ENCODE peak calls at places on chromosomes 3 and 15, in eight cellular contexts. K is activated B cell treated with CpG ODN at 0.5 μM for 24 hours, Z is fibroblast of pulmonary artery, Y is A549, E is Calu3, I is tibial artery, H is esophagus muscularis mucosa, D is AG04450. W is an unnamed sample.
A peak's percentile ranks its signal among the peaks of the same experiment; 100 is the strongest.

GRCh38 chr3:122942937-122943827 is 84.4 kb downstream of the SEMA5B start:
- DNase-seq in D (peak; percentile 11), E (peak; percentile 88), H (no peak), K (peak; percentile 38), Z (peak; percentile 60), Y (peak; percentile 94), I (peak; percentile 87), W (no peak)

GRCh38 chr3:148735597-148735996 is 37.9 kb downstream of the AGTR1 start:
- DNase-seq in Z (no peak), Y (no peak), I (no peak), H (no peak), D (no peak), K (no peak), E (no peak), W (no peak)

GRCh38 chr15:45729146-45729545 is 94.3 kb downstream of the SQOR start:
- DNase-seq in D (no peak), Y (no peak), E (no peak), H (no peak), K (no peak), I (no peak), Z (peak; percentile 11), W (no peak)

GRCh38 chr15:81921163-81921562 is 124.7 kb downstream of the MEX3B start:
- DNase-seq in D (no peak), Z (no peak), E (no peak), H (no peak), I (no peak), Y (no peak), K (no peak), W (no peak)

GRCh38 chr3:128307781-128308469 is 154.6 kb downstream of the EEFSEC start:
- DNase-seq in I (no peak), E (no peak), Y (no peak), Z (no peak), K (no peak), H (no peak), D (no peak), W (no peak)

GRCh38 chr3:150177673-150178378 is 207.1 kb upstream of the PFN2 start:
- DNase-seq in Y (peak; percentile 32), E (no peak), H (peak; percentile 66), I (no peak), D (peak; percentile 10), Z (peak; percentile 31), K (no peak), W (no peak)

GRCh38 chr3:197837282-197837681 is 46.2 kb downstream of the LRCH3 start:
- DNase-seq in Z (no peak), Y (no peak), I (no peak), E (no peak), H (no peak), K (no peak), D (no peak), W (no peak)

GRCh38 chr3:126109146-126109859 is 25.4 kb upstream of the SLC41A3 start:
- DNase-seq in E (no peak), D (no peak), I (peak; percentile 44), H (peak; percentile 87), K (no peak), Z (no peak), Y (no peak), W (no peak)

GRCh38 chr3:143697975-143698374 is 150.3 kb downstream of the SLC9A9 start:
- DNase-seq in I (no peak), K (no peak), D (no peak), H (no peak), Z (no peak), Y (no peak), E (no peak), W (no peak)

GRCh38 chr3:39142067-39142466 is 11.3 kb downstream of the CSRNP1 start:
- DNase-seq in H (no peak), D (no peak), Z (no peak), E (no peak), I (no peak), Y (no peak), K (no peak), W (no peak)

GRCh38 chr3:69385723-69386483 is at the start of gene FRMD4B:
- DNase-seq in I (peak; percentile 87), Y (peak; percentile 14), K (no peak), Z (peak; percentile 19), H (no peak), D (no peak), E (peak; percentile 81), W (no peak)

GRCh38 chr3:154132777-154133375 is 11.7 kb downstream of the ARHGEF26 start:
- DNase-seq in E (no peak), Y (no peak), D (no peak), Z (peak; percentile 31), H (peak; percentile 37), I (no peak), K (no peak), W (no peak)

GRCh38 chr3:64595253-64595694 is 92.5 kb downstream of the ADAMTS9 start:
- DNase-seq in Y (no peak), K (no peak), D (no peak), E (no peak), H (no peak), Z (peak; percentile 95), I (peak; percentile 85), W (no peak)

GRCh38 chr3:151912041-151912440 is 38.6 kb downstream of the SUCNR1 start:
- DNase-seq in H (no peak), D (no peak), K (no peak), E (no peak), I (no peak), Z (no peak), Y (no peak), W (no peak)

GRCh38 chr3:197029511-197030167 is at the start of gene MELTF:
- DNase-seq in K (peak; percentile 83), H (no peak), D (peak; percentile 21), E (peak; percentile 78), Y (peak; percentile 80), I (no peak), Z (peak; percentile 74), W (no peak)

GRCh38 chr3:147906275-147906674 is 497.1 kb downstream of the ZIC1 start:
- DNase-seq in Y (no peak), Z (no peak), K (no peak), E (no peak), H (no peak), I (no peak), D (no peak), W (no peak)

GRCh38 chr3:194884649-194885315 is 199.1 kb downstream of the FAM43A start:
- DNase-seq in D (no peak), Z (peak; percentile 72), I (no peak), E (no peak), H (peak; percentile 17), K (no peak), Y (no peak), W (no peak)

GRCh38 chr3:181363231-181363630 is 348.5 kb upstream of the SOX2 start:
- DNase-seq in D (no peak), K (no peak), I (no peak), Z (no peak), H (no peak), E (no peak), Y (no peak), W (no peak)

GRCh38 chr3:123390865-123391613 is 57.9 kb downstream of the ADCY5 start:
- DNase-seq in Y (no peak), D (no peak), E (no peak), I (no peak), K (no peak), Z (no peak), H (no peak), W (no peak)

GRCh38 chr3:38482951-38483350 is 13.2 kb upstream of the EXOG start:
- DNase-seq in I (no peak), D (no peak), Z (no peak), Y (no peak), H (no peak), E (no peak), K (no peak), W (no peak)

GRCh38 chr3:195461518-195462307 is 18.9 kb upstream of the ACAP2 start:
- DNase-seq in H (no peak), I (no peak), E (no peak), K (no peak), D (no peak), Y (no peak), Z (no peak), W (no peak)

GRCh38 chr15:64981812-64982431 is 7.8 kb downstream of the SPG21 start:
- DNase-seq in E (no peak), Y (no peak), D (no peak), H (no peak), I (no peak), Z (no peak), K (no peak), W (no peak)
- TF ChIP-seq CTCF in E (no peak), Y (no peak), D (no peak), H (no peak), I (no peak), Z (no peak), K (no peak), W (no peak)

DNA sequence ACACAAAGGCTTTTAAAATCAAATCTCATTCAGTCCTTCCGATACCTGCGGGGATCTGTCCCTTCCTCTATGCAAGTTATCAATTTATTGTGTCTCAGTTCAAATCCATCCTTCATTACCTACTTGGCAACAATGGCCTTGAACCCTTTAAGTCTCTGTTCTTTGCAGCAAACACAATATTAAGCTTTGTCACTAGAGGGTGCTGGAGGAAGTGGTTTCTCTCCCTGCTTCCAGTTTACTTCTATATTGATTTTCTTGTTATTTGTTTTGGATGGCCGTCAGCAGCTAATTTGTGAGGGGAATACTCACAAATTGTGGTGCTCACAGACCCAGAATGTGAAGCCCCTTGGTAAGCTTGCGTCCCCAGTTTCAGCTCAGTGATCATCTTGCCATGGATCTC is 278.3 kb downstream of the FGF12 start:
- DNase-seq in Y (no peak), Z (peak; percentile 7), K (no peak), H (no peak), E (peak; percentile 41), D (no peak), I (no peak), W (no peak)
- TF ChIP-seq CTCF in Y (no peak), Z (peak; percentile 26), K (no peak), H (no peak), E (peak; percentile 71), D (peak; percentile 17), I (no peak), W (no peak)

DNA sequence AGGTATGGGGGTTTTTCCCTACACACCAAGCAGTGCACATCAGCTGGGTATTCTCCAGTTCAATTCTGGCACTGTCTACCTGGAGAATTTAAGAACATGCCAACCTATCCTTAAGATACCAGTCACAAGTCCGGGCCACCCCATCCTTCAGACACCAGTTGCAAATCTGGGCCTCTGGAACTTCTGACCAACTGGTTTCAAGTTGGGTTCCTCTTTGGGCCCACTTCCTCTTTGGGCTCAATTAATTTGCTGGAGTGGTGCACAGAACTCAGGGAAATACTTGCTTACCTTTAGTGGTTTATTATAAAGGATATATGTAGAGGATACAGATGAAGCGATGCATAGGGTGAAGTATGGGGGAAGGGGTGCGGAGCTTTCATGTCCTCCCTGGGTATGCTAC is 25.3 kb downstream of the GLCE start:
- DNase-seq in Z (no peak), H (no peak), D (no peak), E (no peak), K (no peak), I (no peak), Y (no peak), W (no peak)
- TF ChIP-seq CTCF in Z (no peak), H (no peak), D (no peak), E (no peak), K (no peak), I (no peak), Y (no peak), W (no peak)

DNA sequence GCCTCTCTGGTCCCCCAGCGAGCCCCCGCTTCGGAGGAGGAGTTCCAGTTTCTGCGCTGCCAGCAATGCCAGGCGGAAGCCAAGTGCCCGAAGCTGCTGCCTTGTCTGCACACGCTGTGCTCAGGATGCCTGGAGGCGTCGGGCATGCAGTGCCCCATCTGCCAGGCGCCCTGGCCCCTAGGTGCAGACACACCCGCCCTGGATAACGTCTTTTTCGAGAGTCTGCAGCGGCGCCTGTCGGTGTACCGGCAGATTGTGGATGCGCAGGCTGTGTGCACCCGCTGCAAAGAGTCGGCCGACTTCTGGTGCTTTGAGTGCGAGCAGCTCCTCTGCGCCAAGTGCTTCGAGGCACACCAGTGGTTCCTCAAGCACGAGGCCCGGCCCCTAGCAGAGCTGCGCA is 3.5 kb downstream of the PML start:
- DNase-seq in Z (no peak), D (no peak), H (no peak), Y (no peak), E (no peak), K (no peak), I (no peak), W (no peak)
- TF ChIP-seq CTCF in Z (no peak), D (no peak), H (no peak), Y (no peak), E (no peak), K (no peak), I (no peak), W (no peak)

W was measured in omental fat pad.